ENCODE peak calls at places on chromosomes 2 and 18, in nine cellular contexts. One of them, this sample, is unnamed.

GRCh38 chr2:165839610-165840009 is 45.6 kb upstream of the GALNT3 start:
- DNase-seq in GM12878: no peak
- DNase-seq in GM23338: no peak
- DNase-seq in Panc1: no peak
- DNase-seq in HepG2: no peak
- DNase-seq in HCT116: no peak
- DNase-seq in SK-N-SH: no peak
- DNase-seq in K562: no peak
- DNase-seq in A549: peak
- DNase-seq in this sample: no peak

GRCh38 chr2:208042450-208042849 is 17.1 kb upstream of the PLEKHM3 start:
- DNase-seq in GM23338: no peak
- DNase-seq in K562: no peak
- DNase-seq in HepG2: no peak
- DNase-seq in HCT116: no peak
- DNase-seq in A549: no peak
- DNase-seq in Panc1: no peak
- DNase-seq in GM12878: no peak
- DNase-seq in SK-N-SH: no peak
- DNase-seq in this sample: no peak

GRCh38 chr18:69935319-69936190 is 12.1 kb downstream of the CD226 start:
- DNase-seq in HepG2: peak
- DNase-seq in SK-N-SH: no peak
- DNase-seq in K562: no peak
- DNase-seq in GM12878: peak
- DNase-seq in A549: no peak
- DNase-seq in Panc1: no peak
- DNase-seq in GM23338: no peak
- DNase-seq in HCT116: peak
- DNase-seq in this sample: no peak

GRCh38 chr2:2839393-2840096 is 508.5 kb upstream of the MYT1L start:
- DNase-seq in HCT116: no peak
- DNase-seq in A549: no peak
- DNase-seq in GM12878: no peak
- DNase-seq in K562: no peak
- DNase-seq in Panc1: no peak
- DNase-seq in HepG2: no peak
- DNase-seq in GM23338: no peak
- DNase-seq in SK-N-SH: peak
- DNase-seq in this sample: no peak

GRCh38 chr18:56035546-56035945 is 447.6 kb upstream of the TCF4 start:
- DNase-seq in K562: no peak
- DNase-seq in A549: no peak
- DNase-seq in GM12878: no peak
- DNase-seq in SK-N-SH: no peak
- DNase-seq in Panc1: no peak
- DNase-seq in HCT116: no peak
- DNase-seq in GM23338: no peak
- DNase-seq in HepG2: no peak
- DNase-seq in this sample: no peak

GRCh38 chr2:20594048-20594750 is 56.7 kb downstream of the HS1BP3 start:
- DNase-seq in GM12878: no peak
- DNase-seq in Panc1: no peak
- DNase-seq in HepG2: no peak
- DNase-seq in GM23338: no peak
- DNase-seq in A549: no peak
- DNase-seq in HCT116: no peak
- DNase-seq in SK-N-SH: no peak
- DNase-seq in K562: no peak
- DNase-seq in this sample: no peak

GRCh38 chr2:240630771-240631560 is 5.7 kb downstream of the GPR35 start:
- DNase-seq in A549: no peak
- DNase-seq in K562: no peak
- DNase-seq in GM23338: no peak
- DNase-seq in Panc1: no peak
- DNase-seq in HCT116: no peak
- DNase-seq in HepG2: no peak
- DNase-seq in GM12878: no peak
- DNase-seq in SK-N-SH: peak
- DNase-seq in this sample: no peak

GRCh38 chr2:101524811-101525430 is 50.0 kb upstream of the RFX8 start:
- DNase-seq in GM23338: no peak
- DNase-seq in SK-N-SH: no peak
- DNase-seq in A549: no peak
- DNase-seq in HepG2: peak
- DNase-seq in Panc1: no peak
- DNase-seq in GM12878: no peak
- DNase-seq in K562: no peak
- DNase-seq in HCT116: no peak
- DNase-seq in this sample: peak

GRCh38 chr2:73291093-73291460 is 2.3 kb downstream of the EGR4 start:
- DNase-seq in HepG2: no peak
- DNase-seq in Panc1: no peak
- DNase-seq in K562: peak
- DNase-seq in A549: peak
- DNase-seq in HCT116: no peak
- DNase-seq in SK-N-SH: peak
- DNase-seq in GM12878: no peak
- DNase-seq in GM23338: peak
- DNase-seq in this sample: peak

GRCh38 chr2:85799215-85799956 is 45.6 kb downstream of the ATOH8 start:
- DNase-seq in GM12878: no peak
- DNase-seq in GM23338: no peak
- DNase-seq in Panc1: no peak
- DNase-seq in A549: peak
- DNase-seq in HCT116: peak
- DNase-seq in HepG2: peak
- DNase-seq in K562: no peak
- DNase-seq in SK-N-SH: no peak
- DNase-seq in this sample: no peak

GRCh38 chr2:18077724-18078123 is 199.3 kb downstream of the KCNS3 start:
- DNase-seq in HCT116: no peak
- DNase-seq in Panc1: no peak
- DNase-seq in HepG2: no peak
- DNase-seq in SK-N-SH: no peak
- DNase-seq in GM12878: no peak
- DNase-seq in GM23338: no peak
- DNase-seq in K562: no peak
- DNase-seq in A549: no peak
- DNase-seq in this sample: peak

GRCh38 chr2:170651603-170652002 is 63.5 kb upstream of the SP5 start:
- DNase-seq in HepG2: no peak
- DNase-seq in GM23338: no peak
- DNase-seq in A549: no peak
- DNase-seq in Panc1: no peak
- DNase-seq in SK-N-SH: no peak
- DNase-seq in HCT116: no peak
- DNase-seq in K562: peak
- DNase-seq in GM12878: no peak
- DNase-seq in this sample: no peak

GRCh38 chr18:55338955-55339662 is 248.9 kb downstream of the TCF4 start:
- DNase-seq in K562: no peak
- DNase-seq in Panc1: no peak
- DNase-seq in GM12878: no peak
- DNase-seq in GM23338: peak
- DNase-seq in HepG2: no peak
- DNase-seq in SK-N-SH: no peak
- DNase-seq in A549: no peak
- DNase-seq in HCT116: no peak
- DNase-seq in this sample: no peak

GRCh38 chr2:159214325-159214865 is 72.1 kb downstream of the WDSUB1 start:
- DNase-seq in GM12878: no peak
- DNase-seq in GM23338: no peak
- DNase-seq in K562: no peak
- DNase-seq in Panc1: no peak
- DNase-seq in HCT116: no peak
- DNase-seq in SK-N-SH: no peak
- DNase-seq in A549: no peak
- DNase-seq in HepG2: no peak
- DNase-seq in this sample: no peak

GRCh38 chr18:9104244-9104901 is 1.9 kb downstream of the NDUFV2 start:
- DNase-seq in A549: peak
- DNase-seq in SK-N-SH: no peak
- DNase-seq in GM23338: no peak
- DNase-seq in GM12878: no peak
- DNase-seq in HCT116: no peak
- DNase-seq in K562: no peak
- DNase-seq in Panc1: no peak
- DNase-seq in HepG2: no peak
- DNase-seq in this sample: no peak

GRCh38 chr2:15594291-15595256 is 2.9 kb downstream of the DDX1 start:
- DNase-seq in K562: no peak
- DNase-seq in GM23338: no peak
- DNase-seq in A549: no peak
- DNase-seq in Panc1: no peak
- DNase-seq in HCT116: no peak
- DNase-seq in SK-N-SH: no peak
- DNase-seq in GM12878: no peak
- DNase-seq in HepG2: no peak
- DNase-seq in this sample: no peak

GRCh38 chr2:198498048-198498447 is 693.7 kb downstream of the PLCL1 start:
- DNase-seq in HepG2: no peak
- DNase-seq in HCT116: no peak
- DNase-seq in Panc1: no peak
- DNase-seq in K562: no peak
- DNase-seq in SK-N-SH: no peak
- DNase-seq in GM12878: no peak
- DNase-seq in GM23338: peak
- DNase-seq in A549: no peak
- DNase-seq in this sample: no peak

GRCh38 chr18:44602845-44603244 is 77.8 kb upstream of the SETBP1 start:
- DNase-seq in GM23338: no peak
- DNase-seq in HCT116: no peak
- DNase-seq in A549: no peak
- DNase-seq in SK-N-SH: no peak
- DNase-seq in K562: no peak
- DNase-seq in GM12878: no peak
- DNase-seq in HepG2: no peak
- DNase-seq in Panc1: no peak
- DNase-seq in this sample: no peak

GRCh38 chr2:71503827-71504226 is 50.5 kb downstream of the DYSF start:
- DNase-seq in HCT116: no peak
- DNase-seq in SK-N-SH: no peak
- DNase-seq in GM12878: no peak
- DNase-seq in GM23338: no peak
- DNase-seq in HepG2: no peak
- DNase-seq in Panc1: no peak
- DNase-seq in K562: no peak
- DNase-seq in A549: no peak
- DNase-seq in this sample: no peak

GRCh38 chr18:58977801-58978200 is 113.1 kb downstream of the ZNF532 start:
- DNase-seq in HepG2: no peak
- DNase-seq in GM12878: no peak
- DNase-seq in GM23338: no peak
- DNase-seq in SK-N-SH: no peak
- DNase-seq in A549: no peak
- DNase-seq in HCT116: no peak
- DNase-seq in Panc1: no peak
- DNase-seq in K562: no peak
- DNase-seq in this sample: no peak

GRCh38 chr18:23405626-23406025 is 47.5 kb upstream of the RIOK3 start:
- DNase-seq in Panc1: no peak
- DNase-seq in HCT116: no peak
- DNase-seq in SK-N-SH: no peak
- DNase-seq in GM12878: no peak
- DNase-seq in HepG2: no peak
- DNase-seq in A549: no peak
- DNase-seq in K562: no peak
- DNase-seq in GM23338: no peak
- DNase-seq in this sample: no peak

GRCh38 chr2:26479131-26479970 is 1.4 kb upstream of the OTOF start:
- DNase-seq in SK-N-SH: no peak
- DNase-seq in K562: no peak
- DNase-seq in A549: no peak
- DNase-seq in HCT116: no peak
- DNase-seq in HepG2: no peak
- DNase-seq in GM12878: no peak
- DNase-seq in GM23338: no peak
- DNase-seq in Panc1: no peak
- DNase-seq in this sample: no peak

GRCh38 chr2:178361588-178361987 is 89.4 kb downstream of the PRKRA start:
- DNase-seq in Panc1: no peak
- DNase-seq in SK-N-SH: no peak
- DNase-seq in A549: no peak
- DNase-seq in HCT116: no peak
- DNase-seq in GM23338: no peak
- DNase-seq in HepG2: no peak
- DNase-seq in GM12878: no peak
- DNase-seq in K562: no peak
- DNase-seq in this sample: no peak
- H3K27ac ChIP-seq in Panc1: no peak
- H3K27ac ChIP-seq in SK-N-SH: no peak
- H3K27ac ChIP-seq in A549: no peak
- H3K27ac ChIP-seq in HCT116: no peak
- H3K27ac ChIP-seq in GM23338: no peak
- H3K27ac ChIP-seq in HepG2: no peak
- H3K27ac ChIP-seq in GM12878: no peak
- H3K27ac ChIP-seq in K562: no peak
- H3K27ac ChIP-seq in this sample: no peak

GRCh38 chr2:216765810-216766259 is 70.5 kb upstream of the IGFBP5 start:
- DNase-seq in GM23338: peak
- DNase-seq in GM12878: no peak
- DNase-seq in SK-N-SH: peak
- DNase-seq in A549: no peak
- DNase-seq in K562: peak
- DNase-seq in HepG2: peak
- DNase-seq in HCT116: no peak
- DNase-seq in Panc1: no peak
- DNase-seq in this sample: no peak
- TF ChIP-seq CTCF in GM23338: no peak
- TF ChIP-seq CTCF in GM12878: no peak
- TF ChIP-seq CTCF in SK-N-SH: no peak
- TF ChIP-seq CTCF in A549: no peak
- TF ChIP-seq CTCF in K562: no peak
- TF ChIP-seq CTCF in HepG2: no peak
- TF ChIP-seq CTCF in HCT116: no peak
- TF ChIP-seq CTCF in Panc1: no peak
- TF ChIP-seq CTCF in this sample: no peak

GRCh38 chr2:188024811-188025210 is 266.9 kb upstream of the GULP1 start:
- DNase-seq in HepG2: no peak
- DNase-seq in GM12878: no peak
- DNase-seq in SK-N-SH: no peak
- DNase-seq in K562: no peak
- DNase-seq in HCT116: no peak
- DNase-seq in GM23338: no peak
- DNase-seq in Panc1: no peak
- DNase-seq in A549: no peak
- DNase-seq in this sample: no peak
- TF ChIP-seq REST in HepG2: no peak
- TF ChIP-seq REST in GM12878: no peak
- TF ChIP-seq REST in SK-N-SH: no peak
- TF ChIP-seq REST in K562: no peak
- TF ChIP-seq REST in HCT116: no peak
- TF ChIP-seq REST in GM23338: no peak
- TF ChIP-seq REST in Panc1: no peak
- TF ChIP-seq REST in A549: no peak
- TF ChIP-seq REST in this sample: no peak

DNA sequence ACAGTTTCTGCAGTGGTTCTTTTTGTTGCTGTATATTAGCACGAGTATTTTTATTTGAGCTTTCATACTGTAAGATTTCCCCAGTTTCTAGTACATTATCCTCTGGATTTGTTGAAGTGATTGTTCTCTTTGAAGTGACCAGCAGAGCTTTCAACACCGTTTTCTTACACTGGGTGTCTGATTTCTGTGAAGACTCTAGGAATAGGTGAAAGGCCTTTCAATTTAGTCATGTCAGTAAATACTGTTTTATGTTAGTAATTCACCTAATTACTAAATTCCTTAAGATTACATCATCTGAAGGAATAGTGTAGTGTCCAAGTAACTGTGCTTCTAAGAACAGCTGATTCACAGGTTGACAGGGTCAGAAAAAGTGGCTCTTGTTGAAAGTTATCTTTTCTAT is 2.3 kb downstream of the PPM1B start:
- DNase-seq in GM23338: no peak
- DNase-seq in GM12878: no peak
- DNase-seq in K562: no peak
- DNase-seq in SK-N-SH: no peak
- DNase-seq in HepG2: peak
- DNase-seq in A549: peak
- DNase-seq in HCT116: peak
- DNase-seq in Panc1: no peak
- DNase-seq in this sample: no peak
- H3K27ac ChIP-seq in GM23338: no peak
- H3K27ac ChIP-seq in GM12878: peak
- H3K27ac ChIP-seq in K562: no peak
- H3K27ac ChIP-seq in SK-N-SH: peak
- H3K27ac ChIP-seq in HepG2: no peak
- H3K27ac ChIP-seq in A549: peak
- H3K27ac ChIP-seq in HCT116: peak
- H3K27ac ChIP-seq in Panc1: peak
- H3K27ac ChIP-seq in this sample: no peak

This sample was measured in HL-60.